ENCODE peak calls at places on chromosomes 3 and 15, in four cellular contexts. G is brain microvascular endothelial cell, N is heart left ventricle, C is T-helper 17 cell. A is an unnamed sample.

GRCh38 chr15:27894645-27895044 is 204.5 kb downstream of the OCA2 start:
- DNase-seq in G (no peak), N (no peak), C (no peak), A (no peak)

GRCh38 chr3:151900460-151900859 is 27.0 kb downstream of the SUCNR1 start:
- DNase-seq in C (no peak), G (no peak), N (no peak), A (no peak)

GRCh38 chr3:187963003-187963676 is 190.8 kb upstream of the LPP start:
- DNase-seq in C (no peak), G (no peak), N (no peak), A (no peak)

GRCh38 chr3:83523470-83524073 is 1435.2 kb upstream of the CADM2 start:
- DNase-seq in G (peak), N (no peak), C (no peak), A (peak)

GRCh38 chr3:181695661-181696491 is 15.8 kb upstream of the SOX2 start:
- DNase-seq in C (no peak), G (no peak), N (no peak), A (peak)

GRCh38 chr15:36811903-36812302 is 232.5 kb downstream of the CDIN1 start:
- DNase-seq in G (no peak), N (no peak), C (no peak), A (no peak)

GRCh38 chr3:22245122-22245521 is 494.1 kb upstream of the ZNF385D start:
- DNase-seq in N (peak), C (no peak), G (peak), A (no peak)

GRCh38 chr3:171277456-171278406 is 182.5 kb downstream of the TNIK start:
- DNase-seq in C (no peak), G (no peak), N (no peak), A (no peak)

GRCh38 chr3:13771496-13771895 is 108.4 kb downstream of the WNT7A start:
- DNase-seq in N (no peak), G (no peak), C (no peak), A (no peak)

GRCh38 chr3:127865941-127866340 is 43.6 kb upstream of the MGLL start:
- DNase-seq in G (peak), C (no peak), N (no peak), A (peak)

GRCh38 chr15:29776859-29777258 is 45.4 kb downstream of the TJP1 start:
- DNase-seq in C (no peak), N (no peak), G (no peak), A (no peak)

GRCh38 chr3:126895178-126896066 is 87.5 kb upstream of the PLXNA1 start:
- DNase-seq in N (no peak), C (no peak), G (no peak), A (no peak)

GRCh38 chr3:181703701-181704420 is 7.9 kb upstream of the SOX2 start:
- DNase-seq in C (no peak), G (no peak), N (no peak), A (no peak)

GRCh38 chr15:50883903-50884302 is 24.6 kb upstream of the AP4E1 start:
- DNase-seq in G (peak), N (peak), C (no peak), A (peak)

GRCh38 chr3:196741401-196741761 is 1.7 kb downstream of the PAK2 start:
- DNase-seq in C (no peak), G (no peak), N (no peak), A (no peak)

GRCh38 chr3:134319894-134320293 is 54.4 kb downstream of the AMOTL2 start:
- DNase-seq in C (no peak), G (no peak), N (no peak), A (no peak)

A was measured in Daoy.